ENCODE peak calls at places on chromosomes 5 and 9, in ten cellular contexts. P is fibroblast of pulmonary artery, C is BE2C, E is GM13977, F is K562, Q is OCI-LY7, Z is A549, J is PC-9, K is fibroblast of the aortic adventitia, Y is AG09309. X is an unnamed sample.

GRCh38 chr5:65213921-65214525 is 267.7 kb downstream of the ADAMTS6 start:
- DNase-seq in P (peak; percentile 56), Z (peak; percentile 53), K (peak; percentile 48), J (no peak), F (peak; percentile 28), Q (peak; percentile 17), C (peak; percentile 32), Y (no peak), E (no peak), X (peak; percentile 34)

GRCh38 chr5:124474821-124475220 is 271.6 kb downstream of the ZNF608 start:
- DNase-seq in Y (no peak), F (no peak), Q (no peak), Z (no peak), J (no peak), E (no peak), K (peak; percentile 8), C (no peak), P (no peak), X (no peak)

GRCh38 chr5:125233944-125234343 is 487.5 kb upstream of the ZNF608 start:
- DNase-seq in Y (no peak), P (no peak), K (no peak), E (no peak), Q (no peak), F (no peak), C (no peak), Z (no peak), J (no peak), X (no peak)

GRCh38 chr5:126027149-126027548 is 396.1 kb upstream of the GRAMD2B start:
- DNase-seq in Z (no peak), C (no peak), P (no peak), E (no peak), F (no peak), K (no peak), J (no peak), Y (no peak), Q (no peak), X (no peak)

GRCh38 chr5:111127453-111128195 is 35.5 kb downstream of the WDR36 start:
- DNase-seq in P (peak; percentile 26), Y (no peak), F (no peak), Z (no peak), C (no peak), Q (no peak), E (no peak), K (no peak), J (no peak), X (no peak)

GRCh38 chr5:166716856-166717492 is 1574.5 kb upstream of the WWC1 start:
- DNase-seq in Q (no peak), K (no peak), P (no peak), C (no peak), J (no peak), F (no peak), E (no peak), Y (no peak), Z (no peak), X (no peak)

GRCh38 chr9:121107881-121108280 is 33.1 kb downstream of the CNTRL start:
- DNase-seq in J (no peak), E (no peak), Y (no peak), F (no peak), Z (no peak), P (no peak), K (no peak), Q (no peak), C (no peak), X (no peak)

GRCh38 chr5:143247134-143247815 is 156.2 kb downstream of the NR3C1 start:
- DNase-seq in Z (no peak), E (no peak), K (no peak), J (peak; percentile 16), Q (no peak), F (no peak), Y (no peak), C (no peak), P (no peak), X (no peak)

GRCh38 chr5:155953335-155953734 is 373.6 kb upstream of the SGCD start:
- DNase-seq in F (no peak), Q (no peak), Y (no peak), Z (no peak), E (no peak), P (no peak), C (no peak), K (no peak), J (no peak), X (no peak)

GRCh38 chr9:14030350-14030823 is 283.6 kb downstream of the NFIB start:
- DNase-seq in Z (peak; percentile 48), K (peak; percentile 95), Q (no peak), P (peak; percentile 95), J (peak; percentile 83), C (peak; percentile 48), Y (no peak), F (no peak), E (no peak), X (peak; percentile 93)

GRCh38 chr9:79357185-79357584 is 214.6 kb upstream of the TLE4 start:
- DNase-seq in Y (no peak), C (no peak), J (no peak), F (no peak), Q (no peak), E (no peak), K (no peak), Z (no peak), P (no peak), X (no peak)

GRCh38 chr5:150626853-150627276 is 13.6 kb upstream of the SYNPO start:
- DNase-seq in Z (no peak), P (peak; percentile 55), Q (no peak), K (no peak), E (no peak), F (no peak), C (no peak), J (no peak), Y (no peak), X (no peak)

GRCh38 chr5:91983869-91984268 is 600.8 kb upstream of the ARRDC3 start:
- DNase-seq in Y (no peak), K (no peak), J (no peak), C (no peak), F (no peak), Q (no peak), Z (no peak), E (no peak), P (no peak), X (no peak)

GRCh38 chr9:135507104-135508035 is 6.9 kb downstream of the MRPS2 start:
- DNase-seq in C (no peak), K (no peak), E (no peak), Z (no peak), P (no peak), J (no peak), Y (no peak), F (peak; percentile 21), Q (no peak), X (no peak)

GRCh38 chr9:19511694-19512093 is 102.9 kb downstream of the ACER2 start:
- DNase-seq in Y (no peak), J (no peak), P (no peak), Q (no peak), C (no peak), Z (no peak), F (no peak), E (no peak), K (no peak), X (no peak)

GRCh38 chr9:106892632-106893031 is 29.7 kb downstream of the ZNF462 start:
- DNase-seq in J (peak; percentile 95), F (no peak), K (peak; percentile 97), E (no peak), P (peak; percentile 96), Z (peak; percentile 90), Q (no peak), C (peak; percentile 68), Y (peak; percentile 84), X (peak; percentile 93)

GRCh38 chr9:89642789-89643188 is 38.0 kb downstream of the GADD45G start:
- DNase-seq in E (no peak), Z (no peak), P (no peak), F (no peak), J (no peak), Q (no peak), C (peak; percentile 58), Y (no peak), K (no peak), X (no peak)

GRCh38 chr5:73373814-73374510 is 74.6 kb downstream of the FOXD1 start:
- DNase-seq in C (peak; percentile 33), J (no peak), K (peak; percentile 51), Q (no peak), Y (no peak), P (no peak), F (no peak), Z (no peak), E (no peak), X (no peak)

GRCh38 chr5:147918101-147918500 is 11.8 kb upstream of the C5orf46 start:
- DNase-seq in Q (no peak), J (peak; percentile 59), K (peak; percentile 34), P (no peak), F (no peak), Y (no peak), E (no peak), C (no peak), Z (no peak), X (no peak)

GRCh38 chr5:57887851-57888621 is 405.4 kb upstream of the ACTBL2 start:
- DNase-seq in F (peak; percentile 29), C (peak; percentile 55), Y (peak; percentile 20), E (no peak), Z (peak; percentile 85), P (peak; percentile 77), J (peak; percentile 64), K (peak; percentile 81), Q (peak; percentile 4), X (peak; percentile 31)
- TF ChIP-seq CTCF in F (peak; percentile 47), C (peak; percentile 76), Y (peak; percentile 77), E (no peak), Z (peak; percentile 80), P (peak; percentile 72), J (peak; percentile 58), K (peak; percentile 81), Q (peak; percentile 47), X (peak; percentile 59)

GRCh38 chr9:2469681-2470141 is 151.9 kb upstream of the VLDLR start:
- DNase-seq in F (no peak), E (no peak), Y (no peak), Q (peak; percentile 14), Z (peak; percentile 48), P (peak; percentile 47), J (no peak), C (peak; percentile 32), K (peak; percentile 51), X (peak; percentile 78)
- TF ChIP-seq CTCF in F (no peak), E (peak; percentile 26), Y (peak; percentile 18), Q (peak; percentile 50), Z (peak; percentile 30), P (no peak), J (no peak), C (peak; percentile 18), K (peak; percentile 13), X (peak; percentile 29)

DNA sequence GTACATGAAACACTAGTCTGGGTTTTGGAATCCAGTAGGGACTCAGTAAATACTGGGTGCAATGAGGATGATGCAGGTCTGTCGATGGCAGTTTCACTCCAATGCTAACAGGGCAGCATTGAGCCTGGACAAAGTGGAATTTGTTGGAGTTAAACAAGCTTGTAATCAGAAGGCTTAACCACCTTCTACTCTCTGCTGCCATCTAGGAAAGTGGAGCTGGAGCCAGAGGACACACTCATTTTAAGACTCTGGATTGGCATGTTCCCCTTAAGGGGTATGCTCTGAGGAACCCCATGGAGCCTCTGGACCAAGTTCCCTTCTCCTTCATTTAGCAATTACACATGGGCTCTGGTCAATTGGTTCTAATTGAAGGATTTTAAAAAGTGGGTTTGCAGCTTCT is 331.0 kb upstream of the ADAMTSL1 start:
- DNase-seq in Z (no peak), P (peak; percentile 25), K (peak; percentile 5), C (no peak), E (no peak), J (no peak), F (no peak), Y (no peak), Q (no peak), X (peak; percentile 6)
- TF ChIP-seq CTCF in Z (no peak), P (peak; percentile 51), K (peak; percentile 32), C (no peak), E (no peak), J (no peak), F (no peak), Y (peak; percentile 25), Q (peak; percentile 25), X (peak; percentile 24)

GRCh38 chr9:38215465-38215864 is 146.4 kb upstream of the SHB start:
- DNase-seq in P (no peak), Y (no peak), K (no peak), E (no peak), C (no peak), Q (no peak), F (no peak), Z (no peak), J (no peak), X (no peak)
- TF ChIP-seq CTCF in P (no peak), Y (no peak), K (no peak), E (no peak), C (no peak), Q (no peak), F (no peak), Z (no peak), J (no peak), X (no peak)

X was measured in fibroblast of villous mesenchyme.